ENCODE peak calls at places on chromosomes 5 and 9, in nine cellular contexts. I, O, S, Z, C, H, P, X and F are unnamed samples.

GRCh38 chr5:96781734-96782064 is 26.0 kb downstream of the ERAP1 start:
- DNase-seq in I (no peak), O (no peak), S (no peak), Z (no peak), C (no peak), H (no peak), P (no peak), X (no peak), F (no peak)

GRCh38 chr5:138354926-138355378 is 2.5 kb downstream of the KDM3B start:
- DNase-seq in I (peak), O (peak), S (no peak), Z (peak), C (peak), H (peak), P (peak), X (no peak), F (peak)

GRCh38 chr5:176517053-176517661 is 20.0 kb downstream of the RNF44 start:
- DNase-seq in I (no peak), O (no peak), S (no peak), Z (no peak), C (no peak), H (no peak), P (no peak), X (no peak), F (no peak)

GRCh38 chr9:126703330-126704156 is 89.8 kb downstream of the LMX1B start:
- DNase-seq in I (no peak), O (no peak), S (no peak), Z (no peak), C (no peak), H (no peak), P (no peak), X (no peak), F (no peak)

GRCh38 chr5:122163151-122164069 is 34.1 kb downstream of the ZNF474 start:
- DNase-seq in I (peak), O (no peak), S (no peak), Z (peak), C (no peak), H (peak), P (no peak), X (peak), F (peak)

GRCh38 chr5:61623401-61624069 is 291.5 kb downstream of the ZSWIM6 start:
- DNase-seq in I (no peak), O (no peak), S (no peak), Z (no peak), C (no peak), H (peak), P (no peak), X (no peak), F (no peak)

GRCh38 chr9:36877239-36877638 is 156.8 kb downstream of the PAX5 start:
- DNase-seq in I (no peak), O (no peak), S (no peak), Z (no peak), C (no peak), H (no peak), P (no peak), X (no peak), F (no peak)

GRCh38 chr9:95648225-95648624 is 131.5 kb upstream of the PTCH1 start:
- DNase-seq in I (no peak), O (no peak), S (no peak), Z (no peak), C (no peak), H (no peak), P (no peak), X (no peak), F (no peak)

GRCh38 chr9:10173561-10173960 is 439.2 kb downstream of the PTPRD start:
- DNase-seq in I (no peak), O (no peak), S (no peak), Z (no peak), C (no peak), H (no peak), P (no peak), X (no peak), F (no peak)

GRCh38 chr9:108049026-108049591 is 559.5 kb upstream of the KLF4 start:
- DNase-seq in I (peak), O (no peak), S (no peak), Z (no peak), C (no peak), H (peak), P (no peak), X (no peak), F (peak)

GRCh38 chr5:124790895-124791732 is 44.7 kb upstream of the ZNF608 start:
- DNase-seq in I (no peak), O (no peak), S (no peak), Z (no peak), C (no peak), H (peak), P (no peak), X (no peak), F (peak)

GRCh38 chr5:55853818-55854217 is 2.7 kb downstream of the IL31RA start:
- DNase-seq in I (peak), O (no peak), S (no peak), Z (no peak), C (no peak), H (peak), P (no peak), X (no peak), F (no peak)

GRCh38 chr5:59485104-59485503 is 408.4 kb downstream of the PDE4D start:
- DNase-seq in I (no peak), O (no peak), S (no peak), Z (no peak), C (no peak), H (peak), P (no peak), X (no peak), F (no peak)

GRCh38 chr5:95841914-95842812 is 19.6 kb upstream of the GLRX start:
- DNase-seq in I (peak), O (no peak), S (no peak), Z (peak), C (no peak), H (peak), P (no peak), X (peak), F (peak)

GRCh38 chr5:177162379-177162778 is 28.8 kb downstream of the NSD1 start:
- DNase-seq in I (no peak), O (no peak), S (no peak), Z (no peak), C (no peak), H (peak), P (no peak), X (no peak), F (no peak)

GRCh38 chr5:75626959-75627358 is 15.7 kb downstream of the ANKDD1B start:
- DNase-seq in I (no peak), O (no peak), S (no peak), Z (no peak), C (no peak), H (no peak), P (no peak), X (no peak), F (no peak)

GRCh38 chr5:175920506-175920865 is 47.6 kb downstream of the THOC3 start:
- DNase-seq in I (no peak), O (no peak), S (no peak), Z (no peak), C (no peak), H (peak), P (no peak), X (no peak), F (no peak)

GRCh38 chr5:135457424-135458071 is 5.4 kb upstream of the TIFAB start:
- DNase-seq in I (no peak), O (peak), S (no peak), Z (peak), C (peak), H (peak), P (no peak), X (no peak), F (no peak)
- H3K4me3 ChIP-seq in I (no peak), O (no peak), S (no peak), Z (no peak), C (no peak), H (no peak), P (no peak), X (no peak), F (no peak)

DNA sequence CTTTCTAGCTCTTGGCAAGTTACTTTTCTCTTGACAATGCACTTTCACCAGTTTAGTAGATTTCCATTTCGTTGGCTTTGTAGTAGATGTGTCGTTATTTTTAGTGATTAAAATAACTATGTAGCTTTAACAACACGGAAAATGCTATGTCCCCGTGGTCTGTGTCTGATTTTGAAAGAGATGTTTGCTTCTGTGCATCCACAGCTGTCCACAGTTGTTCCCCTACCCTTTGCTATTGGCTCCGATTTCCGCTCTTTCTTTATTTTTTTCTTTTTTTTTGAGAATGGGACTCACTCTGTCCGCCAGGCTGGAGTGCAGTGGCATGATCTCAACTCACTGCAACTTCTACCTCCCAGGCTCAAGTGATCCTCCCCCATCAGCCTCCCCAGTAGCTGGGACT is 533.9 kb downstream of the IRX1 start:
- DNase-seq in I (no peak), O (no peak), S (no peak), Z (no peak), C (no peak), H (no peak), P (no peak), X (no peak), F (no peak)
- H3K4me3 ChIP-seq in I (no peak), O (no peak), S (no peak), Z (no peak), C (no peak), H (no peak), P (no peak), X (no peak), F (no peak)

GRCh38 chr5:163248333-163248732 is 189.1 kb upstream of the CCNG1 start:
- DNase-seq in I (no peak), O (no peak), S (no peak), Z (peak), C (no peak), H (no peak), P (no peak), X (no peak), F (no peak)

GRCh38 chr5:163244451-163244987 is 192.9 kb upstream of the CCNG1 start:
- DNase-seq in I (no peak), O (no peak), S (no peak), Z (no peak), C (no peak), H (no peak), P (no peak), X (no peak), F (no peak)

GRCh38 chr5:163245584-163245983 is 191.8 kb upstream of the CCNG1 start:
- DNase-seq in I (no peak), O (no peak), S (no peak), Z (no peak), C (no peak), H (no peak), P (no peak), X (no peak), F (no peak)

GRCh38 chr5:163252951-163253350 is 184.4 kb upstream of the CCNG1 start:
- DNase-seq in I (no peak), O (no peak), S (no peak), Z (no peak), C (no peak), H (no peak), P (no peak), X (no peak), F (no peak)

GRCh38 chr5:163248856-163249255 is 188.5 kb upstream of the CCNG1 start:
- DNase-seq in I (no peak), O (no peak), S (no peak), Z (no peak), C (no peak), H (no peak), P (no peak), X (no peak), F (no peak)
- H3K4me3 ChIP-seq in I (no peak), O (no peak), S (no peak), Z (no peak), C (no peak), H (no peak), P (no peak), X (no peak), F (no peak)

GRCh38 chr5:151094054-151094858 is 13.4 kb upstream of the TNIP1 start:
- DNase-seq in I (no peak), O (no peak), S (no peak), Z (peak), C (peak), H (peak), P (peak), X (no peak), F (no peak)
- H3K4me3 ChIP-seq in I (no peak), O (no peak), S (no peak), Z (no peak), C (peak), H (peak), P (no peak), X (no peak), F (no peak)

DNA sequence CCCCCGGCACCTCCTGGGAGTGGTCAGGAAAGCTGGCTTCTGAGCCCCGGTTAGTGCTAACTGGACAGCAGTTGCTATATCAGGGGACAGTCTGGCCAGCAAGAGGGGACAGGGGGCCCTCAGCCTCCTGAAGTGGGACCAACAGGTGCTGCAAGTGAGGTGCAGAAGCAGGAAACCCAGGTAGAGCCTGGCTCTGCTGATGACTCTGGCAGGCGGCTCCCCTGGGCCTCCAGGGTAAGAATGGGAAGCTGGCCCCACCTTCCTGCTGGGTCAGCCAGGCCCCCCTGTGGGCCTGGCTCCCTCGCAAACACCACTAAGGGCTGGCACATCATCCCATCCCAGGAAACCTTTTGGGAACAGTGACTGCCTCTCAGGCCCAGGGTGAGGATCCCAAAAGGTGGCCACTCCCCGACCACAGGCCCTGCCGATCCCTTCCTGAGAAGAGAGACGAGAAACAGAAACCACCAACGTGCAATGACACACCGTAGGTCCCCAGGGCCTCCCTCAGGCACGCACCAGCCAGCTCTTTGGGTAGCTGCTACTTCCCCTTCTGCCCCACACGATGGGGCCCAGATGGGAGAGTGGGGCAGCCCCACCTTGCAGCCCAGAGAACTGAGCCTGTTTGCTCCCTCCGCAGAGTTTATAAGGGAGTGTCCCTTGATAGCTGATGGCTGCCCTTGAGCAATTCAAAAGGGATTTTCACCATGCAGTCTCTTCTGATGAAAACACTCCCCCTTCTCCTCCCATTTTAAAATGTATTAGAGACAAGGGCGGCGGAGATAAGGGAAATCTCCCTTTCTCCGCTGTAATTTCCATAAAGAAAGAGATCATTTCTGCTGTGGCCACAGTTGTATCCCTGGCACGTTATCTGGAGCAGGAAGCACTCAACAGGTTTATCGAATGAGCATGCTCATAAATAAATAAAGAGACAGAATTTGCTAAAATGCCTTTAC is 76.8 kb downstream of the STK10 start:
- DNase-seq in I (no peak), O (no peak), S (peak), Z (peak), C (peak), H (peak), P (peak), X (no peak), F (no peak)
- H3K4me3 ChIP-seq in I (peak), O (peak), S (peak), Z (no peak), C (peak), H (peak), P (peak), X (peak), F (no peak)

DNA sequence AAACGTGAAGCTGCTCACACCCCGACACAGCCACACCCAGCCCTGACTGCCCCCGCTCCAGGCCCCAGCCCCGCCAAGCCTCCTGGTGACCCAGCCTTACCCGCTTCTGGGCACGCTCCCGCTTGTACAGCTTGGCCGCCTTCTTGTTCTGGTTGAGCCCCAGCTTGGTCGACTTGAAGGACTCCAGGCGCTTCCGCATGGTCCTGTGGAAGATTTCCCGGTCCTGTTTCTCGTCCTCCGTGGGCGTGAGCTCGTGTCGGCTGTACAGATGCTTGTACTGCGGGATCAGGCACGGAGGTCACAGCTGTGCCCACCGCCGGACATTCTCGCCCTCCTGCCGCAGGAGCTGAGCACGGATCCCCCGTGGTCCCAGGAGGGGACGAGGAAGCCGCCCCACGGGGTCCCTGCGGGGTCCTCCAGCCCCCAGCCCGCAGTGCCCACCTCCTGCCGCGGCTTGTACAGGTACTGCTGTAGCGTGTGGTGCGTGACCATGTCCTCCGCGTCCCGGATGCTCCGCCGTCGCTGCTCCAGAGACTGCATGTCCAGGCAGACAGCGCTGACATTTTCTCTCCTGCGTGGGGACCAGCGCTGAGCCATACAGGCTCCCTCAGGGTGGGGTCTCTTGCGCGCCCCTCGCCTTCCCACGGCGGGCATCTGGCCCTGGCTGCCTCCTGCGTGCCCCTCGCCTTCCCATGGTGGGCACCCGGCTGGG is 33.3 kb downstream of the EXOC3 start:
- DNase-seq in I (no peak), O (no peak), S (no peak), Z (no peak), C (no peak), H (peak), P (no peak), X (no peak), F (no peak)
- H3K4me3 ChIP-seq in I (no peak), O (no peak), S (no peak), Z (no peak), C (no peak), H (no peak), P (no peak), X (no peak), F (no peak)

DNA sequence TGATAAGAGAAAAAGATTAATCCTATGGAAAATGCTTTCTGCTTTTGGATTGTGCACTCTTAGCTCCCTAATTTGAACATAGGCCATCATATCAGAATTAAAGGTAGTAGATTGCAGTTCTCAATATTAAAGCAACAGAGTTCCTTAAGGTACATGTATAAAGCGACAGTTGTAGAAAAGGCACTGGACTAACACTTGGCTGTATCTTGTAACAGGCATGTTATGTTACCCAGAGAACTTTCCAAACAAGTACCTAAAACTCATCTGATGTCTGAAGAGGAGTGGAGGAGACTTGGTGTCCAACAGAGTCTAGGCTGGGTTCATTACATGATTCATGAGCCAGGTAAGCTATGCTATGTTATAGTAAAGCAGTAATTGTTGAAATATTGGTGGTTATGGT is 3.3 kb upstream of the SECISBP2 start:
- DNase-seq in I (no peak), O (no peak), S (no peak), Z (no peak), C (no peak), H (no peak), P (no peak), X (no peak), F (no peak)
- H3K4me3 ChIP-seq in I (no peak), O (no peak), S (no peak), Z (no peak), C (no peak), H (peak), P (no peak), X (no peak), F (no peak)

DNA sequence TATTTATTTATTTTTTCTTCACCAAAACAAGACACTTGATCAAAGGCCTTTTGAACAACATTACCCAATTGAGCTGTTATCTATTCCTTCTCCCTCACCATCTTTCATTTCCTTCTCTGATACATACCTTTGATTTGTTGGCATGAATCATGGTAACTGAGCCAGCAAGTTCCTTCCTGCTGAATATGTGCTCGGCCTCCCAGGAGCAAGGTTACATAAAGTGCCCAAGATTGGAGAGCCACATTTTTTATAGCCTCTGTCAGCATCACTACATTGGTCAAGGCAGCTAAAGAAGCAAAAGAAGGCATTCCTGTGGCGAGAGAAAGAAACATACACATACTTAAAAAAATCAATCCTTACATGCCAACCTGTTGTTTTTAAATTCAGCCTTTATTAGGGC is 369.6 kb downstream of the CYLC2 start:
- DNase-seq in I (no peak), O (no peak), S (no peak), Z (no peak), C (no peak), H (peak), P (no peak), X (no peak), F (peak)
- H3K4me3 ChIP-seq in I (no peak), O (no peak), S (no peak), Z (no peak), C (no peak), H (no peak), P (no peak), X (no peak), F (no peak)